ENCODE peak calls at places on chromosomes 6 and 20, in seven cellular contexts. U is GM23338, O is brain microvascular endothelial cell, V is psoas muscle, B is tibial nerve, M is left lung, N is gastrocnemius medialis. Z is an unnamed sample.

GRCh38 chr6:144928847-144929246 is 643.7 kb downstream of the UTRN start:
- DNase-seq in U (no peak), O (no peak), V (no peak), B (no peak), M (no peak), N (no peak), Z (no peak)

GRCh38 chr6:25473447-25473846 is 178.6 kb upstream of the SCGN start:
- DNase-seq in U (no peak), O (no peak), V (no peak), B (no peak), M (no peak), N (no peak), Z (no peak)

GRCh38 chr6:70394518-70395300 is 18.6 kb upstream of the FAM135A start:
- DNase-seq in U (peak; percentile 27), O (no peak), V (no peak), B (no peak), M (peak; percentile 62), N (no peak), Z (no peak)

GRCh38 chr6:157898169-157898568 is 75.1 kb downstream of the SNX9 start:
- DNase-seq in U (no peak), O (no peak), V (no peak), B (no peak), M (no peak), N (no peak), Z (no peak)

GRCh38 chr6:92050216-92050615 is 1369.1 kb downstream of the EPHA7 start:
- DNase-seq in U (no peak), O (no peak), V (no peak), B (no peak), M (no peak), N (no peak), Z (no peak)

GRCh38 chr6:28940294-28940858 is 16.6 kb upstream of the TRIM27 start:
- DNase-seq in U (peak; percentile 80), O (no peak), V (no peak), B (no peak), M (no peak), N (no peak), Z (no peak)

GRCh38 chr6:168515376-168515775 is 74.4 kb downstream of the SMOC2 start:
- DNase-seq in U (peak; percentile 57), O (no peak), V (no peak), B (no peak), M (no peak), N (no peak), Z (no peak)

GRCh38 chr6:29685718-29686326 is 4.9 kb upstream of the ZFP57 start:
- DNase-seq in U (peak; percentile 85), O (no peak), V (no peak), B (no peak), M (no peak), N (no peak), Z (no peak)

GRCh38 chr20:5156670-5157448 is 30.1 kb downstream of the CDS2 start:
- DNase-seq in U (no peak), O (peak; percentile 36), V (no peak), B (no peak), M (no peak), N (peak; percentile 58), Z (no peak)

DNA sequence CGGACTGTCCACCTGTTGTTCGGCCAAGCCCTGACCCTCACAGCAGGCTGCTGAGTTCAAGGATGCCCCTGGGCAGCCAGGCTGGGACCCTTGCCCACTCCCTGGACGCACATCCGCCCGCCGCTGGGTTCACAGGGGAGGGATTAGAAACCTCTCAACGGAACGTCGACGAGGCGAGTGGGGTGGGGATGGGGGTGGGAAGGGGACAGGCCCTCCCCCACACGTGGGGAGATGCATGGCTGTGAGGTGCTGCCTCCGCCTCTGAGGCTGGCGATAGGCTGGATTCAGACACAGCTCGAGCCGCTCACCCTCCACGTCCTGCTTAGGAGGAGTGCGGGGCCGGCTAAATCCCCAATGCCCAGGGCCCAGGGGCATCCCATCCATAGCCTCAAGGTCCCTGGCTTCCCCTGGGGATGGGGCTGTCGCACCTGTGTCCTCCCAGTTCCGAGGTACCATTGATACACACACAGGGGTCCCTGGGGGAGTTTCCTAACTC is 90.6 kb upstream of the BHLHE23 start:
- DNase-seq in U (no peak), O (no peak), V (peak; percentile 26), B (no peak), M (peak; percentile 13), N (peak; percentile 3), Z (no peak)
- TF ChIP-seq CTCF in U (no peak), O (no peak), V (no peak), B (no peak), M (no peak), N (no peak), Z (no peak)

GRCh38 chr6:6749791-6750434 is 161.4 kb downstream of the LY86 start:
- DNase-seq in U (peak; percentile 53), O (peak; percentile 86), V (peak; percentile 90), B (peak; percentile 16), M (peak; percentile 80), N (peak; percentile 95), Z (peak; percentile 42)

GRCh38 chr6:6751615-6752014 is 163.1 kb downstream of the LY86 start:
- DNase-seq in U (no peak), O (no peak), V (no peak), B (no peak), M (peak; percentile 79), N (peak; percentile 44), Z (no peak)

GRCh38 chr6:6753301-6753700 is 164.8 kb downstream of the LY86 start:
- DNase-seq in U (no peak), O (no peak), V (no peak), B (no peak), M (no peak), N (no peak), Z (no peak)

GRCh38 chr6:6752129-6752528 is 163.6 kb downstream of the LY86 start:
- DNase-seq in U (no peak), O (no peak), V (no peak), B (no peak), M (no peak), N (no peak), Z (peak; percentile 31)

DNA sequence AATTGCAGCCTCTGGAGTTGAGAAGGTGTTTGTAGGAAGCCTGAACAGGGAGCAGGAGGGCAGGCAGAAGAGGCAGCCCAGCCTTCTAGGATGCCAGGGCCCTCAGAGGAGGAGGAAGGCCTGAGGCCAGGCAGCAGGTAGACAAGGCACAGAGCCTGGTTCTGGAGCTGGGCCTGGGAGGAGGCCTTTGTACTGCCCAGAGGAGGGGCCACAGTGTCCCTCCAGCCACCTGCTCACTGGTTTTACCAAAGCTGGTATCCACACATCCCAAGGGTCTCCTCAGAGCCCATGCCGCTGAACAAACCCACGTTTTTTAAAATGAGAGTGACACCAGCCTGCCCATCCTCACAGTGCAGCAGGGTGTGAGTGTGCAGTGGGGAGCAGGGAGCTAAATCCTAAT is 162.7 kb downstream of the LY86 start:
- DNase-seq in U (no peak), O (no peak), V (no peak), B (no peak), M (no peak), N (no peak), Z (no peak)
- H3K4me3 ChIP-seq in U (no peak overlapping the region), O (no peak overlapping the region), V (no peak overlapping the region), B (no peak overlapping the region), M (no peak overlapping the region), N (no peak overlapping the region), Z (no peak overlapping the region)

GRCh38 chr6:16358531-16359138 is 120.2 kb downstream of the GMPR start:
- DNase-seq in U (no peak), O (no peak), V (no peak), B (no peak), M (no peak), N (no peak), Z (no peak)
- TF ChIP-seq CTCF in U (no peak), O (no peak), V (no peak), B (no peak), M (no peak), N (no peak), Z (no peak)

GRCh38 chr20:61497029-61497627 is 245.1 kb downstream of the CDH4 start:
- DNase-seq in U (peak; percentile 84), O (no peak), V (no peak), B (no peak), M (no peak), N (no peak), Z (no peak)
- H3K4me3 ChIP-seq in U (peak overlapping the region; percentile 6), O (no peak overlapping the region), V (no peak overlapping the region), B (no peak overlapping the region), M (no peak overlapping the region), N (no peak overlapping the region), Z (no peak overlapping the region)

DNA sequence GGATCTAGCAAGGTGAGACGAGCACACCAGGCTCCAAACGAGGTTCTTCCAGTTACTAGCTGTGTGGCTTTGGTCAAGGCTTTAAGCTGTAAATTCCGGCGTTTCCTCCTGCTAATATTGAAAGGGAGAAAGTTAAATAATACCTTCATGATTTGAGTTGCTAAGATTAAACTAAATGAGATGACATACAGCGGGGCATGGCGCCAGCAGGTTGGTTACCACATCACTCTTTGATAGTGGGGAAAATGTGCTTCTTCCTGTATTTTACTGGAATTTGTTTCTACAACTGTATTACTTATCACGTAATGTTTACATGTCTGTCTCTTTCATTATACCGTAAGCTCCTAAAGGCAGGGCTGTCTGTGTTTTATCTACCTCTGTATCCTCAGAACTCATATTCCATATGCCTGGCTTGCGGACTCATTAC is 574 bp downstream of the PPIL1 start:
- DNase-seq in U (no peak), O (no peak), V (no peak), B (no peak), M (no peak), N (no peak), Z (no peak)
- TF ChIP-seq CTCF in U (no peak), O (no peak), V (no peak), B (no peak), M (no peak), N (no peak), Z (no peak)

GRCh38 chr20:47319517-47320252 is 36.8 kb downstream of the ZMYND8 start:
- DNase-seq in U (peak; percentile 98), O (peak; percentile 42), V (no peak), B (no peak), M (peak; percentile 75), N (no peak), Z (no peak)
- H3K4me3 ChIP-seq in U (peak overlapping the region; percentile 49), O (no peak overlapping the region), V (peak overlapping the region; percentile 58), B (no peak overlapping the region), M (peak overlapping the region; percentile 2), N (peak overlapping the region; percentile 41), Z (no peak overlapping the region)

Z was measured in retinal pigment epithelial cell.